ENCODE peak calls at places on chromosomes 16 and 17, in six cellular contexts. Z, A, C, U, L and Y are unnamed samples.

GRCh38 chr17:56305017-56305416 is 151.7 kb downstream of the ANKFN1 start:
- DNase-seq in Z (no peak), A (no peak), C (no peak), U (no peak), L (no peak), Y (no peak)

GRCh38 chr16:58393138-58393504 is 850 bp downstream of the GINS3 start:
- DNase-seq in Z (no peak), A (peak), C (peak), U (no peak), L (no peak), Y (no peak)

GRCh38 chr16:87644596-87644995 is 42.3 kb downstream of the JPH3 start:
- DNase-seq in Z (no peak), A (no peak), C (no peak), U (no peak), L (no peak), Y (no peak)

GRCh38 chr16:4693956-4694663 is 748 bp downstream of the NUDT16L1 start:
- DNase-seq in Z (no peak), A (no peak), C (peak), U (peak), L (no peak), Y (peak)

GRCh38 chr17:34199449-34199848 is 55.6 kb upstream of the CCL2 start:
- DNase-seq in Z (no peak), A (no peak), C (no peak), U (no peak), L (no peak), Y (no peak)

GRCh38 chr16:869823-870641 is 69.5 kb upstream of the GNG13 start:
- DNase-seq in Z (no peak), A (no peak), C (no peak), U (no peak), L (no peak), Y (no peak)

GRCh38 chr16:85328665-85329058 is 216.4 kb upstream of the CIBAR2 start:
- DNase-seq in Z (no peak), A (no peak), C (no peak), U (no peak), L (no peak), Y (no peak)

GRCh38 chr17:50371526-50371925 is 1.5 kb downstream of the MRPL27 start:
- DNase-seq in Z (no peak), A (no peak), C (no peak), U (no peak), L (no peak), Y (no peak)

GRCh38 chr16:12245088-12245922 is 268.8 kb downstream of the SNX29 start:
- DNase-seq in Z (no peak), A (no peak), C (no peak), U (no peak), L (no peak), Y (no peak)

GRCh38 chr16:87344931-87345631 is 27.9 kb upstream of the C16orf95 start:
- DNase-seq in Z (no peak), A (peak), C (no peak), U (no peak), L (no peak), Y (peak)

GRCh38 chr17:31598388-31598760 is 206.9 kb downstream of the RAB11FIP4 start:
- DNase-seq in Z (no peak), A (no peak), C (no peak), U (no peak), L (no peak), Y (no peak)

GRCh38 chr16:67669499-67670101 is 3.0 kb downstream of the C16orf86 start:
- DNase-seq in Z (no peak), A (no peak), C (no peak), U (no peak), L (no peak), Y (no peak)

GRCh38 chr16:75029854-75030253 is 31.0 kb downstream of the ZNRF1 start:
- DNase-seq in Z (no peak), A (no peak), C (peak), U (no peak), L (no peak), Y (no peak)

GRCh38 chr16:12544477-12545291 is 259.0 kb downstream of the CPPED1 start:
- DNase-seq in Z (no peak), A (peak), C (no peak), U (no peak), L (no peak), Y (no peak)

GRCh38 chr17:1312261-1312870 is 32.9 kb downstream of the TRARG1 start:
- DNase-seq in Z (no peak), A (no peak), C (no peak), U (no peak), L (no peak), Y (no peak)

GRCh38 chr17:80916246-80916645 is 75.4 kb upstream of the CHMP6 start:
- DNase-seq in Z (no peak), A (no peak), C (no peak), U (no peak), L (no peak), Y (no peak)

GRCh38 chr17:74859439-74860228 is at the start of gene GRIN2C:
- DNase-seq in Z (no peak), A (no peak), C (no peak), U (no peak), L (no peak), Y (no peak)